ENCODE peak calls at places on chromosomes 12 and 14, in four cellular contexts. Y is AG09319; I is Calu3; U is stimulated activated CD4-positive, alpha-beta T cell treated with anti-CD3 and anti-CD28 coated beads, Interleukin-1b, Interleukin-23, amount 100 ng/mL, for 24 hours. W is an unnamed sample.

GRCh38 chr12:100995201-100995600 is 200.6 kb downstream of the ANO4 start:
- DNase-seq in U (no peak), Y (no peak), I (no peak), W (no peak)

GRCh38 chr12:69350002-69350626 is 1.9 kb downstream of the LYZ start:
- DNase-seq in Y (no peak), U (no peak), I (no peak), W (no peak)

GRCh38 chr12:3453947-3454675 is 36.9 kb upstream of the PRMT8 start:
- DNase-seq in U (no peak), Y (no peak), I (peak), W (no peak)

GRCh38 chr12:49872781-49873181 is 29.9 kb upstream of the BCDIN3D start:
- DNase-seq in Y (no peak), I (no peak), U (no peak), W (no peak)

GRCh38 chr12:39490500-39491276 is 47.8 kb upstream of the KIF21A start:
- DNase-seq in Y (no peak), U (no peak), I (no peak), W (no peak)

GRCh38 chr12:94254270-94254669 is 105.9 kb downstream of the PLXNC1 start:
- DNase-seq in Y (no peak), U (no peak), I (no peak), W (no peak)

GRCh38 chr12:55582066-55582465 is 9.8 kb downstream of the OR2AP1 start:
- DNase-seq in Y (no peak), I (no peak), U (no peak), W (no peak)

GRCh38 chr14:57405562-57405961 is 15.2 kb downstream of the NAA30 start:
- DNase-seq in U (no peak), I (no peak), Y (no peak), W (no peak)

GRCh38 chr12:95261109-95261508 is 43.5 kb downstream of the VEZT start:
- DNase-seq in I (no peak), U (no peak), Y (no peak), W (no peak)

GRCh38 chr12:15608931-15609330 is 180.3 kb downstream of the EPS8 start:
- DNase-seq in I (no peak), U (no peak), Y (no peak), W (no peak)

GRCh38 chr12:11635341-11635740 is 14.1 kb upstream of the ETV6 start:
- DNase-seq in Y (no peak), U (no peak), I (no peak), W (no peak)

GRCh38 chr12:53828598-53828997 is 76.8 kb upstream of the CISTR start:
- DNase-seq in I (no peak), U (no peak), Y (no peak), W (no peak)